ENCODE peak calls at places on chromosomes 13 and 19, in eight cellular contexts. One of them, this sample, is unnamed.

GRCh38 chr19:14979136-14979497 is 547 bp downstream of the SLC1A6 start:
- DNase-seq in NCI-H2081: no peak
- DNase-seq in stimulated activated CD4-positive, alpha-beta T cell treated with anti-CD3 and anti-CD28 coated beads, Interleukin-1b, Interleukin-23, amount 100 ng/mL, for 48 hours: no peak
- DNase-seq in germinal center: no peak
- DNase-seq in gastrocnemius medialis: no peak
- DNase-seq in GM04504: no peak
- DNase-seq in T-helper 9 cell: no peak
- DNase-seq in AG09309: no peak
- DNase-seq in this sample: peak; percentile 38

GRCh38 chr19:9309974-9310446 is 372 bp upstream of the ZNF699 start:
- DNase-seq in NCI-H2081: peak; percentile 91
- DNase-seq in stimulated activated CD4-positive, alpha-beta T cell treated with anti-CD3 and anti-CD28 coated beads, Interleukin-1b, Interleukin-23, amount 100 ng/mL, for 48 hours: no peak
- DNase-seq in germinal center: peak; percentile 81
- DNase-seq in gastrocnemius medialis: peak; percentile 63
- DNase-seq in GM04504: no peak
- DNase-seq in T-helper 9 cell: no peak
- DNase-seq in AG09309: peak; percentile 62
- DNase-seq in this sample: peak; percentile 94

GRCh38 chr13:80737513-80737912 is 396.6 kb upstream of the SPRY2 start:
- DNase-seq in NCI-H2081: no peak
- DNase-seq in stimulated activated CD4-positive, alpha-beta T cell treated with anti-CD3 and anti-CD28 coated beads, Interleukin-1b, Interleukin-23, amount 100 ng/mL, for 48 hours: no peak
- DNase-seq in germinal center: no peak
- DNase-seq in gastrocnemius medialis: no peak
- DNase-seq in GM04504: no peak
- DNase-seq in T-helper 9 cell: no peak
- DNase-seq in AG09309: no peak
- DNase-seq in this sample: no peak

GRCh38 chr19:57099199-57099661 is 20.6 kb upstream of the USP29 start:
- DNase-seq in NCI-H2081: peak; percentile 2
- DNase-seq in stimulated activated CD4-positive, alpha-beta T cell treated with anti-CD3 and anti-CD28 coated beads, Interleukin-1b, Interleukin-23, amount 100 ng/mL, for 48 hours: peak; percentile 61
- DNase-seq in germinal center: peak; percentile 80
- DNase-seq in gastrocnemius medialis: no peak
- DNase-seq in GM04504: peak; percentile 12
- DNase-seq in T-helper 9 cell: peak; percentile 42
- DNase-seq in AG09309: peak; percentile 23
- DNase-seq in this sample: peak; percentile 80

GRCh38 chr19:13505761-13506549 is at the start of gene CACNA1A:
- DNase-seq in NCI-H2081: no peak
- DNase-seq in stimulated activated CD4-positive, alpha-beta T cell treated with anti-CD3 and anti-CD28 coated beads, Interleukin-1b, Interleukin-23, amount 100 ng/mL, for 48 hours: no peak
- DNase-seq in germinal center: peak; percentile 24
- DNase-seq in gastrocnemius medialis: no peak
- DNase-seq in GM04504: no peak
- DNase-seq in T-helper 9 cell: no peak
- DNase-seq in AG09309: no peak
- DNase-seq in this sample: no peak

GRCh38 chr13:112447761-112448603 is 71.8 kb downstream of the SPACA7 start:
- DNase-seq in NCI-H2081: no peak
- DNase-seq in stimulated activated CD4-positive, alpha-beta T cell treated with anti-CD3 and anti-CD28 coated beads, Interleukin-1b, Interleukin-23, amount 100 ng/mL, for 48 hours: no peak
- DNase-seq in germinal center: no peak
- DNase-seq in gastrocnemius medialis: no peak
- DNase-seq in GM04504: no peak
- DNase-seq in T-helper 9 cell: no peak
- DNase-seq in AG09309: no peak
- DNase-seq in this sample: no peak

GRCh38 chr19:33535176-33535575 is 13.6 kb upstream of the PEPD start:
- DNase-seq in NCI-H2081: no peak
- DNase-seq in stimulated activated CD4-positive, alpha-beta T cell treated with anti-CD3 and anti-CD28 coated beads, Interleukin-1b, Interleukin-23, amount 100 ng/mL, for 48 hours: no peak
- DNase-seq in germinal center: no peak
- DNase-seq in gastrocnemius medialis: no peak
- DNase-seq in GM04504: no peak
- DNase-seq in T-helper 9 cell: no peak
- DNase-seq in AG09309: peak; percentile 5
- DNase-seq in this sample: no peak

GRCh38 chr19:46513461-46514236 is 18.0 kb upstream of the PNMA8B start:
- DNase-seq in NCI-H2081: peak; percentile 27
- DNase-seq in stimulated activated CD4-positive, alpha-beta T cell treated with anti-CD3 and anti-CD28 coated beads, Interleukin-1b, Interleukin-23, amount 100 ng/mL, for 48 hours: peak; percentile 79
- DNase-seq in germinal center: peak; percentile 81
- DNase-seq in gastrocnemius medialis: peak; percentile 34
- DNase-seq in GM04504: peak; percentile 56
- DNase-seq in T-helper 9 cell: peak; percentile 83
- DNase-seq in AG09309: peak; percentile 20
- DNase-seq in this sample: peak; percentile 57

GRCh38 chr13:57630661-57631606 is 610 bp upstream of the PCDH17 start:
- DNase-seq in NCI-H2081: peak; percentile 30
- DNase-seq in stimulated activated CD4-positive, alpha-beta T cell treated with anti-CD3 and anti-CD28 coated beads, Interleukin-1b, Interleukin-23, amount 100 ng/mL, for 48 hours: no peak
- DNase-seq in germinal center: no peak
- DNase-seq in gastrocnemius medialis: no peak
- DNase-seq in GM04504: no peak
- DNase-seq in T-helper 9 cell: no peak
- DNase-seq in AG09309: no peak
- DNase-seq in this sample: no peak

GRCh38 chr13:113565526-113566226 is 18.9 kb upstream of the TFDP1 start:
- DNase-seq in NCI-H2081: no peak
- DNase-seq in stimulated activated CD4-positive, alpha-beta T cell treated with anti-CD3 and anti-CD28 coated beads, Interleukin-1b, Interleukin-23, amount 100 ng/mL, for 48 hours: no peak
- DNase-seq in germinal center: no peak
- DNase-seq in gastrocnemius medialis: no peak
- DNase-seq in GM04504: no peak
- DNase-seq in T-helper 9 cell: no peak
- DNase-seq in AG09309: no peak
- DNase-seq in this sample: no peak

GRCh38 chr13:110531671-110532083 is 29.8 kb downstream of the RAB20 start:
- DNase-seq in NCI-H2081: no peak
- DNase-seq in stimulated activated CD4-positive, alpha-beta T cell treated with anti-CD3 and anti-CD28 coated beads, Interleukin-1b, Interleukin-23, amount 100 ng/mL, for 48 hours: no peak
- DNase-seq in germinal center: no peak
- DNase-seq in gastrocnemius medialis: no peak
- DNase-seq in GM04504: no peak
- DNase-seq in T-helper 9 cell: no peak
- DNase-seq in AG09309: no peak
- DNase-seq in this sample: no peak

GRCh38 chr13:32538234-32538620 is 368 bp downstream of the N4BP2L2 start:
- DNase-seq in NCI-H2081: no peak
- DNase-seq in stimulated activated CD4-positive, alpha-beta T cell treated with anti-CD3 and anti-CD28 coated beads, Interleukin-1b, Interleukin-23, amount 100 ng/mL, for 48 hours: no peak
- DNase-seq in germinal center: peak; percentile 65
- DNase-seq in gastrocnemius medialis: peak; percentile 17
- DNase-seq in GM04504: peak; percentile 22
- DNase-seq in T-helper 9 cell: no peak
- DNase-seq in AG09309: no peak
- DNase-seq in this sample: no peak

GRCh38 chr13:44004881-44005280 is 125.2 kb downstream of the LACC1 start:
- DNase-seq in NCI-H2081: no peak
- DNase-seq in stimulated activated CD4-positive, alpha-beta T cell treated with anti-CD3 and anti-CD28 coated beads, Interleukin-1b, Interleukin-23, amount 100 ng/mL, for 48 hours: no peak
- DNase-seq in germinal center: no peak
- DNase-seq in gastrocnemius medialis: no peak
- DNase-seq in GM04504: peak; percentile 11
- DNase-seq in T-helper 9 cell: no peak
- DNase-seq in AG09309: peak; percentile 24
- DNase-seq in this sample: no peak

GRCh38 chr19:55253264-55253663 is 5.6 kb downstream of the PPP6R1 start:
- DNase-seq in NCI-H2081: no peak
- DNase-seq in stimulated activated CD4-positive, alpha-beta T cell treated with anti-CD3 and anti-CD28 coated beads, Interleukin-1b, Interleukin-23, amount 100 ng/mL, for 48 hours: no peak
- DNase-seq in germinal center: peak; percentile 29
- DNase-seq in gastrocnemius medialis: no peak
- DNase-seq in GM04504: no peak
- DNase-seq in T-helper 9 cell: no peak
- DNase-seq in AG09309: no peak
- DNase-seq in this sample: no peak

This sample was measured in cerebellum.